ENCODE peak calls at places on chromosomes 7 and 10, in six cellular contexts. F is HCT116, V is IMR-90, U is uterus, O is A549, L is stomach. B is an unnamed sample.
A peak's percentile ranks its signal among the peaks of the same experiment; 100 is the strongest.

GRCh38 chr7:155001756-155002410 is 1.0 kb downstream of the PAXIP1 start:
- DNase-seq in F (no peak), V (no peak), U (no peak), O (peak; percentile 16), L (no peak), B (no peak)

GRCh38 chr10:97782455-97783228 is 10.8 kb upstream of the SFRP5 start:
- DNase-seq in F (no peak), V (no peak), U (no peak), O (no peak), L (no peak), B (no peak)

GRCh38 chr10:128480601-128481000 is 354.4 kb upstream of the MKI67 start:
- DNase-seq in F (no peak), V (no peak), U (no peak), O (no peak), L (no peak), B (no peak)

GRCh38 chr10:95247200-95247880 is 43.5 kb downstream of the PDLIM1 start:
- DNase-seq in F (no peak), V (peak; percentile 95), U (no peak), O (no peak), L (no peak), B (no peak)

GRCh38 chr7:104767826-104768536 is 246.0 kb upstream of the KMT2E start:
- DNase-seq in F (no peak), V (no peak), U (no peak), O (no peak), L (no peak), B (no peak)

GRCh38 chr7:1298938-1299885 is 66.5 kb downstream of the UNCX start:
- DNase-seq in F (no peak), V (no peak), U (no peak), O (no peak), L (no peak), B (no peak)

GRCh38 chr10:43137701-43137970 is 609 bp upstream of the CSGALNACT2 start:
- DNase-seq in F (no peak), V (peak; percentile 46), U (peak; percentile 56), O (peak; percentile 32), L (no peak), B (no peak)

GRCh38 chr7:149823631-149824199 is 14.5 kb upstream of the ZNF862 start:
- DNase-seq in F (no peak), V (no peak), U (no peak), O (no peak), L (no peak), B (no peak)

GRCh38 chr10:44752451-44753441 is 158.4 kb upstream of the TMEM72 start:
- DNase-seq in F (no peak), V (peak; percentile 95), U (peak; percentile 32), O (peak; percentile 11), L (no peak), B (no peak)

GRCh38 chr10:102744374-102745051 is 765 bp downstream of the WBP1L start:
- DNase-seq in F (no peak), V (peak; percentile 16), U (no peak), O (no peak), L (peak; percentile 31), B (no peak)

GRCh38 chr10:17479822-17480221 is 25.4 kb upstream of the ST8SIA6 start:
- DNase-seq in F (no peak), V (no peak), U (no peak), O (no peak), L (no peak), B (no peak)

GRCh38 chr10:23368816-23369640 is 24.4 kb upstream of the C10orf67 start:
- DNase-seq in F (no peak), V (no peak), U (no peak), O (no peak), L (no peak), B (no peak)

GRCh38 chr7:149742075-149742701 is 31.2 kb downstream of the ZNF467 start:
- DNase-seq in F (peak; percentile 47), V (peak; percentile 41), U (peak; percentile 52), O (peak; percentile 62), L (peak; percentile 74), B (peak; percentile 36)

GRCh38 chr7:11345621-11346020 is 371.9 kb downstream of the PHF14 start:
- DNase-seq in F (no peak), V (no peak), U (no peak), O (no peak), L (no peak), B (no peak)

GRCh38 chr7:15889501-15889900 is 203.0 kb upstream of the MEOX2 start:
- DNase-seq in F (peak; percentile 15), V (no peak), U (no peak), O (peak; percentile 39), L (no peak), B (peak; percentile 38)

GRCh38 chr10:1019362-1019761 is 6.3 kb downstream of the IDI2 start:
- DNase-seq in F (no peak), V (no peak), U (no peak), O (no peak), L (no peak), B (no peak)

GRCh38 chr10:126565456-126565855 is 105.0 kb downstream of the C10orf90 start:
- DNase-seq in F (no peak), V (no peak), U (no peak), O (no peak), L (no peak), B (no peak)

GRCh38 chr10:128063736-128064614 is 62.2 kb downstream of the MKI67 start:
- DNase-seq in F (no peak), V (no peak), U (no peak), O (no peak), L (no peak), B (peak; percentile 4)

GRCh38 chr10:102586858-102587257 is 57.4 kb upstream of the TRIM8 start:
- DNase-seq in F (no peak), V (no peak), U (no peak), O (no peak), L (no peak), B (no peak)

GRCh38 chr7:55349126-55349525 is 16.0 kb upstream of the LANCL2 start:
- DNase-seq in F (no peak), V (no peak), U (no peak), O (no peak), L (no peak), B (no peak)

GRCh38 chr10:51397695-51398094 is 301.7 kb downstream of the CSTF2T start:
- DNase-seq in F (no peak), V (peak; percentile 84), U (peak; percentile 58), O (no peak), L (peak; percentile 89), B (peak; percentile 18)

GRCh38 chr7:96962221-96962620 is 43.1 kb upstream of the DLX6 start:
- DNase-seq in F (no peak), V (no peak), U (no peak), O (no peak), L (no peak), B (peak; percentile 50)

GRCh38 chr7:155213385-155213784 is 84.3 kb upstream of the INSIG1 start:
- DNase-seq in F (no peak), V (peak; percentile 75), U (no peak), O (peak; percentile 21), L (no peak), B (no peak)

GRCh38 chr7:42055171-42055570 is 181.8 kb downstream of the GLI3 start:
- DNase-seq in F (no peak), V (no peak), U (no peak), O (no peak), L (no peak), B (no peak)

GRCh38 chr7:123649956-123650355 is 5.7 kb upstream of the LMOD2 start:
- DNase-seq in F (no peak), V (no peak), U (no peak), O (no peak), L (no peak), B (no peak)

GRCh38 chr10:77328272-77328816 is 309.3 kb downstream of the KCNMA1 start:
- DNase-seq in F (no peak), V (peak; percentile 48), U (no peak), O (peak; percentile 35), L (peak; percentile 28), B (no peak)

GRCh38 chr7:19116121-19117080 is 1.0 kb downstream of the TWIST1 start:
- DNase-seq in F (no peak), V (peak; percentile 50), U (peak; percentile 28), O (peak; percentile 25), L (no peak), B (peak; percentile 11)

DNA sequence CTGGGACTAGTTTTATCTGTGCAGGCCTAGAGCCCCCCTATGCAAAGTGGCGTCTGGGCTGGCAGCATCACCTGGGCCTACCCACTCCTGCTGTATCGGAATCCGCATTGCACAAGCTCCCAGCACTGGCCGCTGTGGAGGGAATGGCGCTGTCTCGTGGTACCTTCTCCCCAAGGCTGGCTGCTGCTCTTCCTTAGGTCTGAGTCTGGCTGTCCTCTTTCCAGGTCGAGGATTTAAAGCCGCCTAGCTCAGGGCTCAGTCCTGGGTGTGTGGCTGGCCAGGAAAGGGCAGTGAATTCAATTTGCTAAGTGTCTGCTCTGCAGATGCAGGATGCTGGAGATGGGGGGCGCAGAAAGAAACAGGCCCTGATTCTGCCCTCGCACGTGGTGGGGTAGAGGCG is 44.7 kb downstream of the MGMT start:
- DNase-seq in F (no peak), V (no peak), U (no peak), O (no peak), L (no peak), B (no peak)
- H3K4me1 ChIP-seq in F (no peaks in the 10 kb centered on the region), V (peaks cover 2% of the 10 kb centered on the region), U (no peaks in the 10 kb centered on the region), O (no peaks in the 10 kb centered on the region), L (no peaks in the 10 kb centered on the region), B (no peaks in the 10 kb centered on the region)

GRCh38 chr7:135509839-135510602 is at the start of gene CNOT4:
- DNase-seq in F (peak; percentile 92), V (peak; percentile 92), U (peak; percentile 95), O (peak; percentile 97), L (peak; percentile 97), B (peak; percentile 90)
- TF ChIP-seq POLR2A in F (peak; percentile 66), V (peak; percentile 93), U (peak; percentile 62), O (peak; percentile 81), L (no peak), B (peak; percentile 80)

DNA sequence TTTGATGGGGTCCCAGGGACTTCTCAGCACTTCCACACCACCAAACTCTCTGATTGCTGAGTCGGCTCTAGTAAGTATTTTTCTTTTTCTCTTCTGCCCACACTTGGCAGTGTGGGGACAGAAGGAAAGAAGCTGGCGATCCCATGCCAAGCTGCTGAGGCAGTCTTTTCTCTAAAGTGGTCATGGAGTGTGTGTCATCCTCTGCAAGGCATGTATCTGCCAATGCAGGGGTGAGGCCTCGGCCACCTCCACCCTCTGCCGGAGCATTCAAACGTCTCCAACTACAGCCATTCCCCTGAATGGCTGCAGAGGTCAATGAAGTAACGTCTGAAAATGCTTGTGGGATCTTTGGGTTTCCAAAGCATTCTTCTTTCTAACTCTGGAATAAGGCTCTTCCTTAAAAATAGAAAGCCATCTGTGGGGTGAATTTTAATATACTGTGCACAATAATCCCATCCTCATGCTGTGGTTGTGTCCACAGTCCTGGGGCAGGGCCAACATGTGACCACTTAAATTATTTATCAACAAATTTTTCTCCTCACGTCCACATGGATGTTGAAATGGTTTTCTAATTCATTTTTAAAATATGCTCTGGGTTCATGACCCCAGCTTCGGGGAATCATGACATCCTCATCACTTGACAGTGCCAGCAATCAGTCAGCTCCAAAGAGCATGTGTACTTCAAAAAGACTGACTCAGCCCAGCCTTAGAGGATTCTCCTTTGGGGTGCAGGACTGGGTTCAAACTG is 171.3 kb upstream of the ITGB1 start:
- DNase-seq in F (no peak), V (peak; percentile 95), U (no peak), O (peak; percentile 81), L (no peak), B (no peak)
- TF ChIP-seq CTCF in F (no peak), V (peak; percentile 44), U (no peak), O (no peak), L (no peak), B (no peak)

DNA sequence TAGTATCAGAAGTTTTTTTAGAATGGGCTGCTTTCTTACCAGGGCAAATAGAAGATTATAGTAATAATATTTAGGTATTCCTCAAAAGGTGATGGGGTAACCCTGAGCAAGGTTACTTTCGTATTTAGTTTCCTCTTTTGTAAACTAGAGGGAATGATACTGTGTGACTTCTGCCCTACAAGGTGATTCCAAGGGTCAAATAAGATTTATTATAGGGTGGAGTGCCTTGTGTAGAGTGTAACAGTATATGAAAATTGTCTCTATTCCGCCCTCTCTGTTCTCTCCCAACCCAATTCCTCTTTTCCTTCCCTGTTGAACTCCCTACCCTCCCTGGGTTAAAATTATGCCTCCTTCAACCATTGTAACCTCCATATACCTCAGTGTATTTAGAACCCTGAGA is 5.3 kb downstream of the SLC35G1 start:
- DNase-seq in F (no peak), V (no peak), U (no peak), O (no peak), L (no peak), B (no peak)
- H3K4me1 ChIP-seq in F (peaks cover 12% of the 10 kb centered on the region), V (peaks cover 5% of the 10 kb centered on the region), U (no peaks in the 10 kb centered on the region), O (peaks cover 17% of the 10 kb centered on the region), L (peaks cover 18% of the 10 kb centered on the region), B (peaks cover 7% of the 10 kb centered on the region)